ENCODE peak calls at places on chromosomes 3 and 15, in five cellular contexts. M is A549, A is stomach, V is sigmoid colon, Y is transverse colon. K is an unnamed sample. For H3K4me1, the result is how much of the 10 kb centered on the place peaks cover.

GRCh38 chr15:34318277-34319079 is 19.1 kb downstream of the SLC12A6 start:
- DNase-seq in M (peak), Y (peak), V (peak), A (peak), K (no peak)

GRCh38 chr15:60683156-60683555 is 204.2 kb upstream of the ICE2 start:
- DNase-seq in Y (no peak), V (no peak), A (no peak), M (no peak), K (no peak)

GRCh38 chr15:77810180-77810579 is 177.5 kb upstream of the LINGO1 start:
- DNase-seq in A (no peak), V (no peak), M (no peak), Y (no peak), K (no peak)

GRCh38 chr3:30263238-30263920 is 343.0 kb upstream of the TGFBR2 start:
- DNase-seq in A (no peak), Y (no peak), V (no peak), M (no peak), K (no peak)

GRCh38 chr15:79168922-79169322 is 78.3 kb upstream of the RASGRF1 start:
- DNase-seq in V (no peak), M (peak), Y (no peak), A (no peak), K (no peak)

GRCh38 chr15:70974004-70974832 is 81.6 kb downstream of the LRRC49 start:
- DNase-seq in A (no peak), V (no peak), Y (no peak), M (peak), K (no peak)

GRCh38 chr3:73530030-73530411 is 94.7 kb downstream of the PDZRN3 start:
- DNase-seq in V (no peak), Y (no peak), A (no peak), M (no peak), K (no peak)

GRCh38 chr15:38624248-38625214 is 59.9 kb upstream of the RASGRP1 start:
- DNase-seq in M (no peak), A (no peak), V (no peak), Y (no peak), K (no peak)

GRCh38 chr3:13010770-13011169 is 62.5 kb downstream of the IQSEC1 start:
- DNase-seq in A (no peak), V (no peak), M (no peak), Y (no peak), K (no peak)

GRCh38 chr3:117322866-117323265 is 613.3 kb downstream of the TUSC7 start:
- DNase-seq in Y (no peak), A (no peak), M (peak), V (no peak), K (no peak)

GRCh38 chr15:82805994-82806406 is at the start of gene FSD2:
- DNase-seq in M (no peak), A (no peak), Y (peak), V (no peak), K (peak)

GRCh38 chr15:34154725-34155204 is 52.9 kb downstream of the PGBD4 start:
- DNase-seq in M (peak), A (no peak), Y (no peak), V (no peak), K (no peak)

GRCh38 chr3:141262306-141262705 is 30.7 kb downstream of the PXYLP1 start:
- DNase-seq in A (no peak), V (no peak), M (no peak), Y (no peak), K (no peak)

GRCh38 chr15:95869920-95870319 is 460.6 kb upstream of the NR2F2 start:
- DNase-seq in M (no peak), A (no peak), V (no peak), Y (no peak), K (no peak)

GRCh38 chr3:194740859-194741486 is 55.3 kb downstream of the FAM43A start:
- DNase-seq in A (no peak), M (peak), Y (no peak), V (no peak), K (peak)

GRCh38 chr3:46852839-46853355 is 10.3 kb downstream of the MYL3 start:
- DNase-seq in V (no peak), Y (no peak), A (no peak), M (no peak), K (peak)

GRCh38 chr3:18758047-18758704 is 333.0 kb upstream of the SATB1 start:
- DNase-seq in V (no peak), Y (peak), A (no peak), M (peak), K (no peak)

GRCh38 chr3:11929531-11929930 is 74.7 kb upstream of the SYN2 start:
- DNase-seq in V (no peak), M (no peak), Y (no peak), A (no peak), K (no peak)

GRCh38 chr3:98434412-98434811 is 28.6 kb upstream of the OR5K1 start:
- DNase-seq in Y (no peak), M (no peak), V (no peak), A (no peak), K (no peak)

GRCh38 chr3:179108091-179108490 is 36.5 kb upstream of the ZMAT3 start:
- DNase-seq in V (no peak), A (no peak), Y (no peak), M (no peak), K (no peak)

GRCh38 chr15:99014803-99015676 is 7.4 kb upstream of the PGPEP1L start:
- DNase-seq in V (peak), M (peak), A (peak), Y (peak), K (peak)

GRCh38 chr3:159929181-159929893 is 59.3 kb upstream of the IL12A start:
- DNase-seq in M (peak), V (no peak), A (no peak), Y (peak), K (no peak)

GRCh38 chr3:40128169-40128568 is 181.3 kb upstream of the EIF1B start:
- DNase-seq in M (no peak), Y (no peak), A (no peak), V (no peak), K (no peak)

GRCh38 chr15:48634934-48635333 is 10.6 kb downstream of the FBN1 start:
- DNase-seq in A (no peak), M (no peak), V (no peak), Y (no peak), K (no peak)

GRCh38 chr3:184748219-184749135 is 36.6 kb upstream of the MAGEF1 start:
- DNase-seq in A (peak), M (peak), V (no peak), Y (no peak), K (no peak)

GRCh38 chr3:81485444-81485865 is 276.0 kb downstream of the GBE1 start:
- DNase-seq in M (no peak), A (no peak), V (no peak), Y (peak), K (no peak)

GRCh38 chr15:84981711-84982300 is at the start of gene PDE8A:
- DNase-seq in V (peak), Y (peak), M (peak), A (peak), K (peak)

GRCh38 chr3:24734019-24734418 is 239.4 kb upstream of the THRB start:
- DNase-seq in A (no peak), M (no peak), V (no peak), Y (no peak), K (no peak)

GRCh38 chr3:59809750-59810444 is 760.1 kb upstream of the CFAP20DC start:
- DNase-seq in A (no peak), V (no peak), M (peak), Y (no peak), K (no peak)

GRCh38 chr15:83320404-83320803 is 35.9 kb upstream of the BNC1 start:
- DNase-seq in V (no peak), M (peak), Y (no peak), A (no peak), K (no peak)

GRCh38 chr3:122697952-122698625 is 17.4 kb downstream of the PARP14 start:
- DNase-seq in V (no peak), Y (no peak), A (no peak), M (peak), K (no peak)

GRCh38 chr3:36373661-36374060 is 6.6 kb upstream of the STAC start:
- DNase-seq in M (no peak), A (no peak), V (no peak), Y (no peak), K (no peak)

DNA sequence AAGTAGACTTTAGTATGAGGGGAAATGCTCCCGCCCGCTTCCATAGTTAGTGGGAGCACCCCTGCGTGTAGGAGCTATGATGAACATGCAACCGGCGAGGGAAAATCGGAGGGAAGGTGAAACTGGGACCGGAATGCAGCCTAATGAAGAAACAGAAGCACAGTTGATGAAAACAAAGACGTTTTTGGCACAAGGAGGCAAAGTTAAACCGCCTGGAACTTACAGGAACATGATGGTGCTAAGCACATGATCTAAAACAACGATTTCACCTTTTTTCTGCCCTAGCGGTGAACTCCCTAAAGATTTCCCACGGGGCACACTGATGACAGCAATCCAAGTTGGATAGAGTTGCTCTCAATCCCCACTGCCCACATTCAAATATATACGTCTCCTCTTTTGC is 49.4 kb upstream of the SPATA12 start:
- DNase-seq in Y (no peak), V (peak), A (no peak), M (no peak), K (no peak)
- H3K4me1 ChIP-seq in Y (under half), V (half or more), A (half or more), M (under half), K (under half)

GRCh38 chr15:41562784-41563198 is 3.8 kb downstream of the TYRO3 start:
- DNase-seq in A (no peak), M (no peak), V (no peak), Y (no peak), K (no peak)
- TF ChIP-seq EP300 in A (no peak), M (no peak), V (no peak), Y (no peak), K (no peak)

GRCh38 chr3:16366581-16366980 is 101.6 kb downstream of the OXNAD1 start:
- DNase-seq in Y (no peak), M (no peak), A (no peak), V (no peak), K (no peak)
- H3K4me1 ChIP-seq in Y (under half), M (under half), A (under half), V (under half), K (under half)

GRCh38 chr3:71206821-71207220 is 376.7 kb downstream of the FOXP1 start:
- DNase-seq in Y (no peak), M (no peak), V (no peak), A (no peak), K (no peak)

GRCh38 chr3:71207632-71208031 is 375.9 kb downstream of the FOXP1 start:
- DNase-seq in Y (no peak), V (no peak), M (no peak), A (no peak), K (no peak)

GRCh38 chr3:71211083-71211482 is 372.4 kb downstream of the FOXP1 start:
- DNase-seq in Y (no peak), M (no peak), V (no peak), A (no peak), K (peak)

GRCh38 chr3:71208273-71209095 is 375.0 kb downstream of the FOXP1 start:
- DNase-seq in M (peak), A (peak), V (no peak), Y (peak), K (no peak)

DNA sequence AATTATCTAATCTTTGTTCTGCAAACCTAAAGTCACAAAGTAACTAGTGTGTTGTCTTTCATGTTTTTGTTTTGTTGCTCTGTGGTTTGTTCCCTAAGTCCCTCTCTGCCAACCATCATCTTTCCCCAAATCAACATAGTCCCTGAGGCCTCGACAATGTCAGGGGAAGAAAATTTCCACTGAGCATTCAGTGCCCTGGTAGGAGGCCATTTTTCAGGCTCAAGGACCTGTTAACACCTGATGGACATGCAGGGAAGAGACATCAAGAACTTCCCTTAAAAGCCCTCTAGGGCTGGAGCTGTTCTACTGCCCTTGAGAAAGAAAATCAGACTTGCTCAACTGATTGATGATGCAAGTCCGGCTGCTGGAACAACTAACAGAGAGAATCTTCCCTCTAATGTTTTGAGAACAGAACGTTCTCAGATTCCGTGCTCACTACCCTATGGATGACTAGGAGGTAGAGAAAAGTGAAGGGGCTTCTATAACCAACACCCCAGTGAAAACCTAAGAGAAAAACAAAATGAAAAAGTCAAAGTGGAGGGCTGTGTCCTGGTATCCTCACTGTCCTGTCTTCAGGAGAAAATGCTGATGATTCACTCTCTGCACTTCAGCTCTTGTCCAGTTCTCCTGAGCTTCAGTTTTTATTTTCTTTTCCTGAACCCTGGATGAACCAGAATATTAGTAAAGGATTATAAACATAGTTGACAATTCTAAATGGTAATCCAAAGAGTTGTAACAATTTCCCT is 373.1 kb downstream of the FOXP1 start:
- DNase-seq in V (peak), A (peak), Y (peak), M (peak), K (no peak)
- TF ChIP-seq EP300 in V (peak), A (peak), Y (peak), M (no peak), K (no peak)

GRCh38 chr3:63979093-63979492 is 44.2 kb downstream of the PSMD6 start:
- DNase-seq in Y (no peak), A (no peak), V (no peak), M (no peak), K (peak)

GRCh38 chr3:63977893-63978292 is 45.4 kb downstream of the PSMD6 start:
- DNase-seq in M (no peak), A (no peak), V (no peak), Y (no peak), K (no peak)

GRCh38 chr3:63981980-63982379 is 41.3 kb downstream of the PSMD6 start:
- DNase-seq in M (no peak), Y (no peak), V (no peak), A (no peak), K (no peak)

GRCh38 chr3:63980019-63980418 is 43.3 kb downstream of the PSMD6 start:
- DNase-seq in M (no peak), A (no peak), Y (no peak), V (no peak), K (no peak)

DNA sequence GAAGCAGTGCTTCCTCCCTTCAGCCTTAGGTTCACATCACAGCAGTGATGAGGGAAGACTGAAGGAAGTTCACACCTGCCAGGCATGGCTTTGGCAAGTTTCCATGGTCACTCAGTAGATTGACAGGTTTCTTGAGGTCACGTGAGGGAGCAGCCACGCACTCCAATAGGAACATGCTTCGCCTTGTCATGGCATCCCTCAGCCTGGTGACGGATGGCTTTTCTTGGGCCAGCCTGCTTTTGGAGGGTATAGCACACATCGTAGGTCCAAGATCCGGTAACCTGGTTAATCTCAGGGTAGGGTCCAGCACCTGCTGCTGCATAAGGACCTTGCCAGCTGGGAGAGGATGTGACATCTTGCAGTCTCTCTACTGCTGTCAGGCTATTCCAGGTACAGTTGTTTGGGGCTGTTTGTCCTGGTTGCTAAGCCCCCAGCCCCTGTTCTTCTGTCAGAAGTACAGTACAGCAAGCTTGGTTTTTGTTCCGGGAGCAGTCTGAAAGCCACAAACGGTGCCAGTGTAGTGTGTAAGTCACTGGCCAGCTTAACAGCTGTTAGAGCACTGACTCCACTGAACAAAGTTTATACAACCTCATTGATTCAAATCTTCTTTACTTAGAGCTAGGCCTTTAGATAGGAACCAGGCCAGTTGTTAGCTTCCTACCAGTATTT is 42.3 kb downstream of the PSMD6 start:
- DNase-seq in V (no peak), M (no peak), Y (no peak), A (no peak), K (no peak)
- H3K4me1 ChIP-seq in V (under half), M (under half), Y (under half), A (half or more), K (under half)

K was measured in upper lobe of left lung.